ENCODE peak calls at places on chromosome 19, in four cellular contexts. One of them, this sample, is unnamed.
A peak's percentile ranks its signal among the peaks of the same experiment; 100 is the strongest.

GRCh38 chr19:36136975-36137686 is 2.7 kb upstream of the CAPNS1 start:
- DNase-seq in hepatocyte: no peak
- DNase-seq in SK-N-SH: no peak
- DNase-seq in GM23338: no peak
- DNase-seq in this sample: peak; percentile 89

GRCh38 chr19:6418562-6418932 is 6.1 kb downstream of the KHSRP start:
- DNase-seq in hepatocyte: no peak
- DNase-seq in SK-N-SH: peak; percentile 11
- DNase-seq in GM23338: no peak
- DNase-seq in this sample: no peak

GRCh38 chr19:39924389-39924788 is 10.0 kb downstream of the FCGBP start:
- DNase-seq in hepatocyte: no peak
- DNase-seq in GM23338: peak; percentile 13
- DNase-seq in SK-N-SH: no peak
- DNase-seq in this sample: no peak

GRCh38 chr19:48539503-48540096 is 12.4 kb upstream of the SULT2B1 start:
- DNase-seq in hepatocyte: peak; percentile 68
- DNase-seq in SK-N-SH: peak; percentile 63
- DNase-seq in GM23338: no peak
- DNase-seq in this sample: peak; percentile 84

GRCh38 chr19:12777217-12778019 is 2.1 kb upstream of the HOOK2 start:
- DNase-seq in GM23338: peak; percentile 93
- DNase-seq in SK-N-SH: peak; percentile 89
- DNase-seq in hepatocyte: peak; percentile 91
- DNase-seq in this sample: peak; percentile 87

GRCh38 chr19:7211191-7211988 is 82.8 kb downstream of the INSR start:
- DNase-seq in GM23338: no peak
- DNase-seq in SK-N-SH: no peak
- DNase-seq in hepatocyte: peak; percentile 54
- DNase-seq in this sample: no peak

GRCh38 chr19:10730932-10731331 is 13.1 kb downstream of the DNM2 start:
- DNase-seq in SK-N-SH: no peak
- DNase-seq in GM23338: no peak
- DNase-seq in hepatocyte: no peak
- DNase-seq in this sample: no peak

GRCh38 chr19:47663911-47664771 is 49.1 kb upstream of the EHD2 start:
- DNase-seq in hepatocyte: peak; percentile 84
- DNase-seq in SK-N-SH: no peak
- DNase-seq in GM23338: no peak
- DNase-seq in this sample: peak; percentile 99

GRCh38 chr19:47232422-47233211 is 1.6 kb upstream of the BBC3 start:
- DNase-seq in hepatocyte: no peak
- DNase-seq in SK-N-SH: no peak
- DNase-seq in GM23338: no peak
- DNase-seq in this sample: peak; percentile 88

GRCh38 chr19:1729568-1729925 is 23.8 kb upstream of the ONECUT3 start:
- DNase-seq in SK-N-SH: no peak
- DNase-seq in GM23338: no peak
- DNase-seq in hepatocyte: no peak
- DNase-seq in this sample: no peak

GRCh38 chr19:589693-590395 is at the start of gene HCN2:
- DNase-seq in hepatocyte: no peak
- DNase-seq in GM23338: no peak
- DNase-seq in SK-N-SH: peak; percentile 89
- DNase-seq in this sample: peak; percentile 45

DNA sequence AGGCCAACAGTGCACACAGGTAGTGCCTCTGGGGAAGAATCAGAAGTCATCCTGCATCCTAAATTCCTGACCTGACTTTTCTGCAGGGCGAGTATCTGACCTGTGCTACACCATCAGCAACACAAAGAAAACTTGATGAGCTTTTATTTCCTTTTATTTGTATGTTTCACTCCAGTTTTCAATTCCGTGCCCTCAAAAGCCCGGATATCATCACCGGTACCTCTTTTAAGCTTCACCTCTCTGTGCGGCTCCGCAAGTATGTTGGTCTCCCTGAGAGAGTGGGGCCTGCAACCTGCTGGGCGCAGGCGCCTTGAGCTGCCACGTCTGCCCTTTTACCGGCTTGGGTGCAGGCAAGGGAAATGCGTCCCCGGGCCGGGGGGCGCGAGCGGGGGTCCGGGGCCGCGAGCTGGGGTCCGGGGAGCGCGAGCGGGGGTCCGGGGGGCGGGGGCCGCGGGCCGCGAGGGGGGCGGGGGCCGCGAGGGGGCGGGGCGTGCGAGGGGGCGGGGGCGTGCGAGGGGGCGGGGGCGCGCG is 4.3 kb upstream of the DUXA start:
- DNase-seq in hepatocyte: peak; percentile 76
- DNase-seq in GM23338: peak; percentile 72
- DNase-seq in SK-N-SH: peak; percentile 95
- DNase-seq in this sample: peak; percentile 74
- TF ChIP-seq EZH2phosphoT487 in hepatocyte: no peak
- TF ChIP-seq EZH2phosphoT487 in GM23338: no peak
- TF ChIP-seq EZH2phosphoT487 in SK-N-SH: no peak
- TF ChIP-seq EZH2phosphoT487 in this sample: no peak

GRCh38 chr19:38640368-38640767 is 7.1 kb upstream of the ACTN4 start:
- DNase-seq in SK-N-SH: no peak
- DNase-seq in hepatocyte: peak; percentile 22
- DNase-seq in GM23338: no peak
- DNase-seq in this sample: no peak
- TF ChIP-seq EZH2phosphoT487 in SK-N-SH: no peak
- TF ChIP-seq EZH2phosphoT487 in hepatocyte: no peak
- TF ChIP-seq EZH2phosphoT487 in GM23338: no peak
- TF ChIP-seq EZH2phosphoT487 in this sample: no peak

GRCh38 chr19:3899531-3900294 is 19.2 kb downstream of the ATCAY start:
- DNase-seq in GM23338: no peak
- DNase-seq in SK-N-SH: no peak
- DNase-seq in hepatocyte: peak; percentile 16
- DNase-seq in this sample: no peak
- TF ChIP-seq EZH2phosphoT487 in GM23338: no peak
- TF ChIP-seq EZH2phosphoT487 in SK-N-SH: no peak
- TF ChIP-seq EZH2phosphoT487 in hepatocyte: no peak
- TF ChIP-seq EZH2phosphoT487 in this sample: no peak

GRCh38 chr19:18683955-18684641 is 618 bp downstream of the CRTC1 start:
- DNase-seq in GM23338: no peak
- DNase-seq in hepatocyte: no peak
- DNase-seq in SK-N-SH: no peak
- DNase-seq in this sample: no peak

GRCh38 chr19:18683109-18683954 is at the start of gene CRTC1:
- DNase-seq in hepatocyte: peak; percentile 95
- DNase-seq in SK-N-SH: peak; percentile 99
- DNase-seq in GM23338: peak; percentile 90
- DNase-seq in this sample: peak; percentile 95

GRCh38 chr19:18682807-18683108 is 722 bp upstream of the CRTC1 start:
- DNase-seq in GM23338: no peak
- DNase-seq in hepatocyte: no peak
- DNase-seq in SK-N-SH: no peak
- DNase-seq in this sample: no peak

GRCh38 chr19:18685597-18686164 is 2.2 kb downstream of the CRTC1 start:
- DNase-seq in GM23338: no peak
- DNase-seq in SK-N-SH: no peak
- DNase-seq in hepatocyte: no peak
- DNase-seq in this sample: peak; percentile 32

GRCh38 chr19:18684642-18684993 is 1.1 kb downstream of the CRTC1 start:
- DNase-seq in hepatocyte: no peak
- DNase-seq in SK-N-SH: no peak
- DNase-seq in GM23338: no peak
- DNase-seq in this sample: no peak
- TF ChIP-seq EZH2phosphoT487 in hepatocyte: no peak
- TF ChIP-seq EZH2phosphoT487 in SK-N-SH: no peak
- TF ChIP-seq EZH2phosphoT487 in GM23338: no peak
- TF ChIP-seq EZH2phosphoT487 in this sample: no peak

This sample was measured in GM23248.